ENCODE peak calls at places on chromosomes 11 and 22, in four cellular contexts. D is H1, I is K562, P is GM23338. F is an unnamed sample.

GRCh38 chr22:17847360-17848078 is 73.2 kb upstream of the BID start:
- DNase-seq in P (no peak), I (peak), D (no peak), F (no peak)

GRCh38 chr11:455566-456147 is 5.6 kb downstream of the PTDSS2 start:
- DNase-seq in P (no peak), I (no peak), D (no peak), F (no peak)

GRCh38 chr11:65436412-65437032 is 13.9 kb downstream of the NEAT1 start:
- DNase-seq in P (no peak), I (no peak), D (no peak), F (no peak)

GRCh38 chr22:45537734-45538181 is 35.1 kb downstream of the FBLN1 start:
- DNase-seq in I (no peak), P (no peak), D (no peak), F (no peak)

GRCh38 chr11:1570896-1571759 is 943 bp downstream of the DUSP8 start:
- DNase-seq in P (peak), I (no peak), D (peak), F (no peak)

GRCh38 chr11:72969894-72970335 is 155.7 kb downstream of the ATG16L2 start:
- DNase-seq in D (no peak), P (no peak), I (no peak), F (no peak)

GRCh38 chr22:37186228-37186996 is 1.6 kb downstream of the C1QTNF6 start:
- DNase-seq in D (peak), P (peak), I (peak), F (no peak)

GRCh38 chr11:45163956-45164575 is 17.6 kb downstream of the PRDM11 start:
- DNase-seq in I (no peak), P (no peak), D (no peak), F (no peak)

GRCh38 chr22:24140357-24140756 is 40.9 kb upstream of the SUSD2 start:
- DNase-seq in D (no peak), P (no peak), I (no peak), F (no peak)

GRCh38 chr11:11985016-11985715 is 23.3 kb downstream of the DKK3 start:
- DNase-seq in I (no peak), D (no peak), P (no peak), F (no peak)

GRCh38 chr11:97856666-97857065 is 1164.1 kb upstream of the CNTN5 start:
- DNase-seq in D (peak), P (peak), I (no peak), F (no peak)

GRCh38 chr11:131674051-131674755 is 303.8 kb downstream of the NTM start:
- DNase-seq in D (peak), I (peak), P (peak), F (peak)

GRCh38 chr22:30537083-30537731 is 9.3 kb downstream of the SEC14L6 start:
- DNase-seq in P (peak), I (no peak), D (no peak), F (no peak)

GRCh38 chr11:58039589-58039988 is 8.8 kb downstream of the OR6Q1 start:
- DNase-seq in P (no peak), D (no peak), I (no peak), F (no peak)

DNA sequence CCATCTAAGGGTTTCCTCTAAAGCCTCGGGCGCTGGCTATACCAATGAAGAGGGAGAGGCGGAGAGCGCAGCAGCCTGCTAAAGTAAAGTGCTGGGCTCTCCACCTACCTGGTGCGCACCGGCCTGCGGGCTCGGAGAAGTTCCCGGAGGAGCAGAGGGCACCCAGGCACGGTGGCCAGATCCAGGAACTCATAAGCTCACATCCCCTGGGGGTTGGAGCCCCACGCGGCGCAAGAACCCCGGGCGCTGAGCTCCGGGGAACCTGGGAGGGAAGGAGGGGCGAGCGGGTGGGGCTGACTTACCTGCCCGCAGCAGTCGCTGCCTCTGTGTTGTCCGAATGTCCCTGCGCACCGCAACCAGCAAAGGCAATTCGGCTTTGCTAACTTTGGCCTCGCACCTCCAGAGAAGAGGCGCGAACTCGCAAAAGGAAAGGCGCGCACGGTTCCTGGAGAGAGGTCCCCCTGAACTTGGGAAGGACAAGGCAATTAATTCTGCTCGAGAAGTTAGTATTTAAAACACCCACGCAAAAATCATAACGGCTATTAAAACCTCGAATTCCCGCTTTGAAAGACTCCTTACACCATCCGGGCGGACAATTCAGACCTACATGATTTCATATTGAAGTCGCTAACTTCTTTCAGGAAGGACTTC is 127.6 kb upstream of the C11orf58 start:
- DNase-seq in P (peak), I (no peak), D (peak), F (peak)
- TF ChIP-seq CREB1 in P (no peak), I (no peak), D (no peak), F (no peak)

DNA sequence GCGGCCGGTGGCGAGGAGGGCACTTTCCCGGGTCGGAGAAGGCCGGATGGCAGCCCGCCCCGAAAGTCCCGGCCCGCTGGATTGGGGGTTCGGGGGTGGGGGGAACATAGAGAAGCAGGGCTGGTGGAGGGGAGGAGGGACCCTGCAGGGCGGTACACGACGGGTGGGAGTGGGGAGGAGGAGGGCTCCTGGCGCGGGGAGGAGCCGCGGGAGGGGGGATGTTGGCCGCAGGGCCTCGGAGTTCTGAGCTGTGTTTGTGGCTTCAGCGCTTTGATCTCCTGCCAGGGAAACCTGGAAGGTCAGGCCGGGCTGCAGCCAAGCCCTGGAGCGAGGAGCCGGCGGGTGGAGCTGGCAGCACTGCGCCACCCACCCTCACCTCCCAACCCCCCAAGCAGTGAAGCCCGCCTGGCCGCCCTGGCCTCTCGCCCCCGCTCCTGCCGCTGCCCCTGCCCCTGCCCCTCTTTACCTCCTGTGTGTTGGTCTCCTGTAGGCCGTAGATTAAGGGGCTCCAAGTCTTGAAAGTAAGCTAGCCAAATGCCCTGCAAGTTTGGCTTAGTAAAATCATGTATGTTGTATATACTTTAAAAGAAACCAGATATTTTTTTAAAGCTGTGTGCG is 30.9 kb downstream of the C22orf31 start:
- DNase-seq in P (peak), I (peak), D (peak), F (peak)
- TF ChIP-seq CREB1 in P (no peak), I (no peak), D (no peak), F (no peak)

DNA sequence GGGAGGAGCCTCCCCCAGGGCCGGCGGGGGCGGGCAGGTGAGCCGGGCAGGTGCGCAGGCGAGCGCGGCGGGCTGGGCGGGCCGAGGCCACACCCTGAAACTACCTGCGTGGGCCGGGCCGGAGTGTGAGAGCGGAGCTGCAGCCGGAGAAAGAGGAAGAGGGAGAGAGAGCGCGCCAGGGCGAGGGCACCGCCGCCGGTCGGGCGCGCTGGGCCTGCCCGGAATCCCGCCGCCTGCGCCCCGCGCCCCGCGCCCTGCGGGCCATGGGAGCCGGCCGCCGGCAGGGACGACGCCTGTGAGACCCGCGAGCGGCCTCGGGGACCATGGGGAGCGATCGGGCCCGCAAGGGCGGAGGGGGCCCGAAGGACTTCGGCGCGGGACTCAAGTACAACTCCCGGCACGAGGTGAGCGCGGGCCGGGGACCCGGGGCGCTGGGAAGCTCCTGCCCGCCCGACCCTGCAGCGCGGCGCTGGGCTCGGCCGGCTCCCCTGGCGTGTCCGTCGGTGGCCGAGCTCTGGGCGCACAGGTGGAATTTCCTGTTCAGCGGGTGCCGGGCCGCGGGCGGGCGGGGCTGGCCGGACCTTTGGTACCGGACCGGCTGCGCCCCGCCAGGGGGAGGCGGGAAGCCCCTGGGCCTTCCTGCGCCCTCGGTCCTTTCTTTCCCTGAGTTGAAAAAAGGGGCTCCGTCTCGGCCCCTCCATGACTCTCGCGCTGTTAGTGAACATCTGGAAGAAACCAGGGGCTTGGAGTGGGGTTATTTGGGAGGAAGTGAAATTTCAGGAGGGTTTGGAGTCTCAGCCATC is at the start of gene ST14:
- DNase-seq in P (peak), I (no peak), D (peak), F (peak)
- TF ChIP-seq CREB1 in P (no peak), I (no peak), D (no peak), F (no peak)

GRCh38 chr11:69914286-69915150 is 95.3 kb upstream of the FGF3 start:
- DNase-seq in D (no peak), P (no peak), I (no peak), F (peak)
- TF ChIP-seq CREB1 in D (no peak), P (no peak), I (no peak), F (no peak)

DNA sequence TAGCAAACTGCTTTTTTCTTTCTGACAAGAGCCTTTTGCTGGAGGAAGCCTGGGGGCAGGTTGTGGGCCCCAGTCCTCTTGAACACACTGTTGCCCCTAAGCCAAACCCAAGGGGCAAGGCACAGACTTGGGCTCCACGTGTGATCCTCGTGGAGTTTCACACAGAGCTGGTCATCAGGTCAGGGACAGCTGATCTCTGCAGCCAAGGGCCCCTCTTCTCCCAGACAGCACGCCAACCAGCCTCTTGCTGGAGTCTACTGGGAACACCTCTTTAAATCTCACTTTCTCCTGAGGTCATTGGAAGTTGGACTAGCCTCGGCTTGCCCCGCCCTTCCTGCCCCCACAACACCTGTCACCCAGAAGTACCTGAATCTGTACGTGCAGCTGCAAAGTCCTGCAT is 39.8 kb downstream of the C11orf58 start:
- DNase-seq in D (no peak), I (no peak), P (no peak), F (no peak)
- TF ChIP-seq CREB1 in D (no peak), I (no peak), P (no peak), F (no peak)

GRCh38 chr11:15695096-15695721 is 580.5 kb downstream of the INSC start:
- DNase-seq in I (no peak), P (no peak), D (no peak), F (no peak)
- TF ChIP-seq CREB1 in I (no peak), P (no peak), D (no peak), F (no peak)

GRCh38 chr11:20119315-20119714 is 41.0 kb downstream of the DBX1 start:
- DNase-seq in P (no peak), D (no peak), I (peak), F (no peak)

GRCh38 chr11:20114588-20114987 is 45.7 kb downstream of the DBX1 start:
- DNase-seq in D (no peak), P (no peak), I (no peak), F (no peak)

GRCh38 chr11:20116825-20117224 is 43.5 kb downstream of the DBX1 start:
- DNase-seq in I (no peak), P (no peak), D (no peak), F (no peak)

GRCh38 chr11:20118209-20118608 is 42.1 kb downstream of the DBX1 start:
- DNase-seq in D (no peak), P (no peak), I (no peak), F (no peak)

GRCh38 chr11:20117291-20117690 is 43.0 kb downstream of the DBX1 start:
- DNase-seq in I (no peak), D (no peak), P (no peak), F (no peak)
- TF ChIP-seq CREB1 in I (no peak), D (no peak), P (no peak), F (no peak)

DNA sequence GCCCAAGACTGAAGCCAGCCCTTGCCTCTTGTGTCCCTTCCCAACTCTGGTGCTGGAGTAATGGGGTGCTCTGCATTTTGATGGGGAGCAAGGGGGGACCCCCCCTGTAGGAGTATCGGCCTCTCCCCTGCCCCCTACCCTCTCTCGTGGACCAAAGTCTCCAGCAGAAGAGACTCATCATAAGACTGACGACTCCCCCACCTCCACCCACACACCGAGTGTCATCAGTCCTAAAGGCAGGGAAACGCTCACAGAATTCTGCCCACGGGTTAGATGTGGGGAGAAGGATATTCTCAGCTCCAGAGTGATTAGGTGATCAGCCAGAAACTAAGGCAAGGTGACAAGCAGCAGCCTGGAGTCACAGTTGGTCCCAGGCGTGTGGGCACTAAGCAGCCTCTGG is 38.8 kb downstream of the PPP2R1B start:
- DNase-seq in P (no peak), D (no peak), I (no peak), F (no peak)
- TF ChIP-seq CREB1 in P (no peak), D (no peak), I (no peak), F (no peak)

GRCh38 chr11:127649071-127649470 is 648.5 kb upstream of the KIRREL3 start:
- DNase-seq in P (no peak), I (no peak), D (no peak), F (no peak)

GRCh38 chr11:127653071-127653470 is 652.5 kb upstream of the KIRREL3 start:
- DNase-seq in P (no peak), I (no peak), D (no peak), F (no peak)

GRCh38 chr11:127649958-127650357 is 649.4 kb upstream of the KIRREL3 start:
- DNase-seq in D (no peak), I (no peak), P (no peak), F (no peak)

GRCh38 chr11:127651175-127651887 is 650.8 kb upstream of the KIRREL3 start:
- DNase-seq in P (no peak), I (no peak), D (no peak), F (no peak)

GRCh38 chr11:127651888-127652221 is 651.3 kb upstream of the KIRREL3 start:
- DNase-seq in P (no peak), D (no peak), I (no peak), F (no peak)
- TF ChIP-seq CREB1 in P (no peak), D (no peak), I (no peak), F (no peak)

GRCh38 chr22:48153726-48154125 is 1391.3 kb downstream of the TBC1D22A start:
- DNase-seq in P (no peak), D (no peak), I (no peak), F (no peak)

GRCh38 chr22:48151641-48152040 is 1389.2 kb downstream of the TBC1D22A start:
- DNase-seq in P (no peak), D (no peak), I (no peak), F (no peak)

GRCh38 chr22:48152916-48153315 is 1390.5 kb downstream of the TBC1D22A start:
- DNase-seq in I (no peak), D (no peak), P (no peak), F (no peak)

GRCh38 chr22:48154169-48154942 is 1391.9 kb downstream of the TBC1D22A start:
- DNase-seq in P (no peak), I (no peak), D (no peak), F (no peak)

DNA sequence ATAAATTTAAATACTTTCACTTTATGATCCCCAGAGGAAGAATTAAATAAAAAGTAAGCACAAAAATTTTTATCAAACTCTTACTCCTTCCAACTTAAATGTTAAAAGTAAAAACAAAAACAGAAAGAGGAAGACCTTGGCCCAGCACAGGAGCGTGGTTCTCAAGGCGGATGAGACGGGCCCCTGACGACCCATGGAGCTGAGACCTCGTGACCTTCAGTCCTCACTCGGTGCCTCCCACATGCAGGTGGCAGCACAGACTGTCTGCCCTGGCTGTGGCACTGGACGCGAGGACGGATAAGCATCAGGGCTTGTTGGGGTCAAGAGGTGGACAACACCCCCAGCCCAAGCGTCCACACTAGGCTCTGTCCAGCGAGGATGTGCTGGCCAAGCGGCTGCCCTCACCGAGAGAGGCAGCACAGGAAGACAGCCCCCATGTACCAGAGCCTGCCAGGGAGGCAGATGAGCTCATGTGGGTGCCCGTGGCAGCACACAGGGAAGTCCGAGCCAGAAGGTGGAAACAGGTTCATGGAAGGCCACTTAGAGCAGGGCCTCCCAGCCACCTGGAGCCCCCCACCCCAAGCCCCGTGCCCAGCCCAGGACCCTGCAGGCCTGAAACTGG is 1389.8 kb downstream of the TBC1D22A start:
- DNase-seq in I (no peak), P (no peak), D (no peak), F (no peak)
- TF ChIP-seq CREB1 in I (no peak), P (no peak), D (no peak), F (no peak)